ENCODE peak calls at places on chromosomes 11 and 22, in eight cellular contexts. N is bronchial epithelial cell, A is breast epithelium, K is cardiac muscle cell, S is right atrium auricular region, D is uterus, M is fibroblast of lung, I is tibial nerve. L is an unnamed sample.

GRCh38 chr22:41939981-41940852 is 6.7 kb downstream of the CENPM start:
- DNase-seq in N (no peak), A (peak; percentile 67), K (no peak), S (peak; percentile 63), D (no peak), M (no peak), I (no peak), L (no peak)

GRCh38 chr11:665707-666281 is 28.7 kb downstream of the DRD4 start:
- DNase-seq in N (no peak), A (no peak), K (peak; percentile 45), S (peak; percentile 61), D (peak; percentile 58), M (peak; percentile 10), I (no peak), L (peak; percentile 91)

GRCh38 chr11:78828582-78829520 is 254.2 kb upstream of the NARS2 start:
- DNase-seq in N (peak; percentile 65), A (no peak), K (peak; percentile 21), S (no peak), D (no peak), M (no peak), I (no peak), L (no peak)

GRCh38 chr11:100681064-100681502 is 6.0 kb upstream of the ARHGAP42 start:
- DNase-seq in N (peak; percentile 70), A (peak; percentile 67), K (peak; percentile 22), S (peak; percentile 64), D (peak; percentile 46), M (peak; percentile 65), I (peak; percentile 68), L (no peak)

GRCh38 chr11:111438846-111439520 is 59.9 kb upstream of the POU2AF1 start:
- DNase-seq in N (no peak), A (no peak), K (no peak), S (no peak), D (no peak), M (no peak), I (no peak), L (no peak)

GRCh38 chr11:3105791-3106735 is 48.8 kb upstream of the CARS1 start:
- DNase-seq in N (no peak), A (peak; percentile 27), K (no peak), S (no peak), D (no peak), M (no peak), I (no peak), L (no peak)

GRCh38 chr11:119417726-119418540 is 5.0 kb downstream of the THY1 start:
- DNase-seq in N (peak; percentile 21), A (no peak), K (peak; percentile 80), S (no peak), D (peak; percentile 39), M (peak; percentile 99), I (no peak), L (peak; percentile 99)

GRCh38 chr22:27775087-27775697 is 26.4 kb downstream of the MN1 start:
- DNase-seq in N (no peak), A (no peak), K (no peak), S (no peak), D (no peak), M (peak; percentile 88), I (no peak), L (peak; percentile 75)

GRCh38 chr22:39317084-39317755 is 2.2 kb downstream of the RPL3 start:
- DNase-seq in N (no peak), A (no peak), K (no peak), S (no peak), D (no peak), M (no peak), I (no peak), L (peak; percentile 55)

GRCh38 chr22:39314251-39314971 is 5.0 kb downstream of the RPL3 start:
- DNase-seq in N (no peak), A (no peak), K (no peak), S (no peak), D (no peak), M (no peak), I (no peak), L (peak; percentile 47)

GRCh38 chr22:39316440-39317083 is 2.9 kb downstream of the RPL3 start:
- DNase-seq in N (peak; percentile 83), A (peak; percentile 71), K (peak; percentile 95), S (peak; percentile 87), D (peak; percentile 75), M (peak; percentile 93), I (peak; percentile 76), L (peak; percentile 95)

GRCh38 chr22:39313258-39314001 is 6.0 kb downstream of the RPL3 start:
- DNase-seq in N (no peak), A (no peak), K (no peak), S (no peak), D (no peak), M (no peak), I (no peak), L (no peak)

GRCh38 chr22:39315389-39315788 is 4.0 kb downstream of the RPL3 start:
- DNase-seq in N (no peak), A (no peak), K (peak; percentile 39), S (no peak), D (no peak), M (no peak), I (no peak), L (peak; percentile 35)
- H3K36me3 ChIP-seq in N (peaks cover 56% of the 10 kb centered on the region), A (peaks cover 5% of the 10 kb centered on the region), K (peaks cover 61% of the 10 kb centered on the region), S (peaks cover 69% of the 10 kb centered on the region), D (no peaks in the 10 kb centered on the region), M (peaks cover 61% of the 10 kb centered on the region), I (peaks cover 5% of the 10 kb centered on the region), L (peaks cover 66% of the 10 kb centered on the region)

GRCh38 chr22:39301108-39301507 is 18.3 kb downstream of the RPL3 start:
- DNase-seq in N (no peak), A (no peak), K (no peak), S (no peak), D (no peak), M (no peak), I (no peak), L (no peak)
- H3K36me3 ChIP-seq in N (no peaks in the 10 kb centered on the region), A (no peaks in the 10 kb centered on the region), K (no peaks in the 10 kb centered on the region), S (no peaks in the 10 kb centered on the region), D (no peaks in the 10 kb centered on the region), M (no peaks in the 10 kb centered on the region), I (no peaks in the 10 kb centered on the region), L (no peaks in the 10 kb centered on the region)

GRCh38 chr11:47483408-47483807 is 34.5 kb upstream of the RAPSN start:
- DNase-seq in N (no peak), A (no peak), K (no peak), S (no peak), D (no peak), M (no peak), I (no peak), L (no peak)
- H3K36me3 ChIP-seq in N (peaks cover 37% of the 10 kb centered on the region), A (peaks cover 5% of the 10 kb centered on the region), K (peaks cover 74% of the 10 kb centered on the region), S (peaks cover 81% of the 10 kb centered on the region), D (no peaks in the 10 kb centered on the region), M (peaks cover 13% of the 10 kb centered on the region), I (peaks cover 8% of the 10 kb centered on the region), L (peaks cover 76% of the 10 kb centered on the region)

GRCh38 chr11:57584341-57584740 is 13.1 kb upstream of the SERPING1 start:
- DNase-seq in N (no peak), A (no peak), K (no peak), S (no peak), D (no peak), M (no peak), I (no peak), L (no peak)
- H3K36me3 ChIP-seq in N (no peaks in the 10 kb centered on the region), A (no peaks in the 10 kb centered on the region), K (no peaks in the 10 kb centered on the region), S (no peaks in the 10 kb centered on the region), D (no peaks in the 10 kb centered on the region), M (no peaks in the 10 kb centered on the region), I (no peaks in the 10 kb centered on the region), L (no peaks in the 10 kb centered on the region)

DNA sequence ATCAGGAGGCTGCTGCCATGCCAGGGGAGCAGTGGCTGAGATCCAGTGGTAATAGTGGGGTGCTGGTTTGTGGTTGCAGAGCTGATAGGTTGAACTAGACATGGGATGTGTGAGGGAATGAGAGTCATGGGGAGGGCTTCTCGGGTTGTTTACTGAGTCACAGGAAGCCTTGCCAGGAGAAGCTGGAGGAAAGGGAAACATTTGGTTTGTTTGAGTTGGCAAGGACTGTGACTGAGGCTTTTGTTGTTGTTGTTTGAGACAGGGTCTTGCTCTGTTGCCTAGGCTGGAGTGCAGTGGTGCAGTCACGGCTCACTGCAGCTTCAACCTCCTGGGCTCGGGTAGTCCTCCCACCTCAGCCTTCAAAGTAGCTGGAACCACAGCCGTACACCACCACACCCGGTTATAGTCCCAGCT is 49.3 kb downstream of the CABIN1 start:
- DNase-seq in N (peak; percentile 75), A (no peak), K (peak; percentile 93), S (peak; percentile 69), D (no peak), M (peak; percentile 94), I (peak; percentile 49), L (peak; percentile 97)
- H3K36me3 ChIP-seq in N (peaks cover 23% of the 10 kb centered on the region), A (no peaks in the 10 kb centered on the region), K (peaks cover 51% of the 10 kb centered on the region), S (peaks cover 82% of the 10 kb centered on the region), D (no peaks in the 10 kb centered on the region), M (peaks cover 21% of the 10 kb centered on the region), I (peaks cover 2% of the 10 kb centered on the region), L (peaks cover 5% of the 10 kb centered on the region)

GRCh38 chr11:12451179-12451814 is 73.9 kb downstream of the PARVA start:
- DNase-seq in N (no peak), A (no peak), K (no peak), S (no peak), D (no peak), M (no peak), I (no peak), L (no peak)
- H3K36me3 ChIP-seq in N (no peaks in the 10 kb centered on the region), A (no peaks in the 10 kb centered on the region), K (no peaks in the 10 kb centered on the region), S (no peaks in the 10 kb centered on the region), D (no peaks in the 10 kb centered on the region), M (no peaks in the 10 kb centered on the region), I (no peaks in the 10 kb centered on the region), L (no peaks in the 10 kb centered on the region)

DNA sequence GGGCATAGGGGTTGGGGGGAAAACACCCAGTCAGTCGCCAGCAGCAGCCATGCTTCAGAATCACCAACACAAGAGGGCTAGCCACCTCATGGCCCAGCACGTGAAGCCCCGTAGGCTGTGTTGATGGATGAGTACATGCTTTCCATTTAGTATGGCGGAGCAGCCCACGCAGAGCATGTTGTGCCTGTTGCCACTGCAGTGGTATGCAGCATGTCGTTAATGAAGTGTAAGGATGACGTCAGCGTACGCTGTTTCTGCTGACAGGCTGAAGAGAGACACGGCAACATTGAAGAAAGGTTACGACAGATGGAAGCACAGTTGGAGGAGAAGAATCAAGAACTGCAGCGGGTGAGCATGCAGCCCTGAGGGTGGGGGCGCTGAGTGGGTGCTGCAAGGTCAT is 62.7 kb downstream of the PPFIA1 start:
- DNase-seq in N (no peak), A (no peak), K (peak; percentile 73), S (no peak), D (peak; percentile 24), M (peak; percentile 30), I (no peak), L (no peak)
- H3K36me3 ChIP-seq in N (peaks cover 29% of the 10 kb centered on the region), A (peaks cover 6% of the 10 kb centered on the region), K (peaks cover 33% of the 10 kb centered on the region), S (peaks cover 87% of the 10 kb centered on the region), D (no peaks in the 10 kb centered on the region), M (peaks cover 22% of the 10 kb centered on the region), I (peaks cover 9% of the 10 kb centered on the region), L (peaks cover 52% of the 10 kb centered on the region)

GRCh38 chr11:35216962-35217667 is 78.1 kb downstream of the CD44 start:
- DNase-seq in N (peak; percentile 38), A (no peak), K (no peak), S (no peak), D (no peak), M (no peak), I (no peak), L (peak; percentile 40)
- H3K36me3 ChIP-seq in N (peaks cover 29% of the 10 kb centered on the region), A (no peaks in the 10 kb centered on the region), K (no peaks in the 10 kb centered on the region), S (peaks cover 30% of the 10 kb centered on the region), D (no peaks in the 10 kb centered on the region), M (peaks cover 27% of the 10 kb centered on the region), I (no peaks in the 10 kb centered on the region), L (peaks cover 63% of the 10 kb centered on the region)